ENCODE peak calls at places on chromosomes 16 and 17, in seven cellular contexts. W is PC-9, C is GM23338, R is PC-3, B is hepatocyte, S is HCT116, L is MM.1S. N is an unnamed sample. For H3K9me2, the result is how much of the 10 kb centered on the place peaks cover.

GRCh38 chr16:10168258-10168657 is 14.0 kb downstream of the GRIN2A start:
- DNase-seq in W (no peak), C (no peak), R (peak), B (no peak), S (no peak), L (no peak), N (peak)

GRCh38 chr17:47763913-47764582 is 31.0 kb downstream of the TBX21 start:
- DNase-seq in W (no peak), C (no peak), R (peak), B (no peak), S (no peak), L (no peak), N (peak)

GRCh38 chr17:12422632-12423031 is 243.1 kb upstream of the MYOCD start:
- DNase-seq in W (no peak), C (no peak), R (no peak), B (no peak), S (no peak), L (no peak), N (no peak)

GRCh38 chr17:44971776-44972483 is 3.8 kb upstream of the C1QL1 start:
- DNase-seq in W (no peak), C (peak), R (no peak), B (no peak), S (no peak), L (no peak), N (peak)

GRCh38 chr16:85396879-85397871 is 215.9 kb upstream of the GSE1 start:
- DNase-seq in W (peak), C (peak), R (no peak), B (peak), S (no peak), L (no peak), N (no peak)

GRCh38 chr16:69338557-69339288 is 641 bp downstream of the COG8 start:
- DNase-seq in W (no peak), C (no peak), R (no peak), B (no peak), S (no peak), L (peak), N (no peak)

GRCh38 chr16:59905628-59906027 is 1171.5 kb upstream of the GOT2 start:
- DNase-seq in W (no peak), C (no peak), R (peak), B (no peak), S (no peak), L (no peak), N (peak)

GRCh38 chr16:51500306-51500705 is 349.2 kb upstream of the SALL1 start:
- DNase-seq in W (no peak), C (no peak), R (no peak), B (no peak), S (no peak), L (no peak), N (peak)

GRCh38 chr16:24978370-24978914 is 36.7 kb downstream of the ARHGAP17 start:
- DNase-seq in W (no peak), C (no peak), R (no peak), B (no peak), S (no peak), L (no peak), N (peak)

GRCh38 chr17:79622201-79622601 is 11.3 kb upstream of the RBFOX3 start:
- DNase-seq in W (no peak), C (no peak), R (no peak), B (no peak), S (no peak), L (no peak), N (no peak)

GRCh38 chr17:36608794-36609497 is 7.6 kb downstream of the MRM1 start:
- DNase-seq in W (no peak), C (peak), R (peak), B (peak), S (peak), L (peak), N (peak)

GRCh38 chr17:4003501-4004421 is 39.5 kb upstream of the ATP2A3 start:
- DNase-seq in W (no peak), C (peak), R (no peak), B (peak), S (no peak), L (no peak), N (peak)

GRCh38 chr17:36703860-36704266 is 102.5 kb downstream of the MRM1 start:
- DNase-seq in W (peak), C (peak), R (peak), B (peak), S (no peak), L (peak), N (peak)

GRCh38 chr16:55668337-55669281 is 12.8 kb downstream of the SLC6A2 start:
- DNase-seq in W (peak), C (peak), R (peak), B (no peak), S (no peak), L (no peak), N (peak)

GRCh38 chr16:28291651-28292626 is at the start of gene SBK1:
- DNase-seq in W (peak), C (peak), R (peak), B (peak), S (peak), L (peak), N (peak)

GRCh38 chr17:74968361-74968780 is 4.2 kb downstream of the HID1 start:
- DNase-seq in W (peak), C (no peak), R (peak), B (no peak), S (no peak), L (no peak), N (no peak)

GRCh38 chr16:49651226-49651625 is 204.7 kb downstream of the ZNF423 start:
- DNase-seq in W (no peak), C (no peak), R (no peak), B (no peak), S (no peak), L (no peak), N (no peak)

GRCh38 chr17:40810505-40810904 is 10.7 kb upstream of the KRT28 start:
- DNase-seq in W (peak), C (no peak), R (peak), B (no peak), S (no peak), L (no peak), N (no peak)

GRCh38 chr17:55295411-55296170 is 30.8 kb downstream of the HLF start:
- DNase-seq in W (peak), C (peak), R (peak), B (peak), S (peak), L (peak), N (peak)

GRCh38 chr17:79565606-79566250 is 45.1 kb downstream of the RBFOX3 start:
- DNase-seq in W (no peak), C (no peak), R (no peak), B (no peak), S (no peak), L (no peak), N (no peak)

GRCh38 chr17:50923611-50924010 is 57.5 kb upstream of the TOB1 start:
- DNase-seq in W (no peak), C (no peak), R (no peak), B (no peak), S (no peak), L (no peak), N (no peak)

GRCh38 chr17:74059471-74059870 is 144.0 kb upstream of the RPL38 start:
- DNase-seq in W (no peak), C (no peak), R (no peak), B (no peak), S (no peak), L (no peak), N (no peak)

GRCh38 chr17:71792966-71793365 is 327.9 kb upstream of the SOX9 start:
- DNase-seq in W (no peak), C (peak), R (peak), B (no peak), S (no peak), L (no peak), N (peak)

GRCh38 chr17:205817-206216 is 24.4 kb upstream of the DOC2B start:
- DNase-seq in W (no peak), C (no peak), R (no peak), B (no peak), S (no peak), L (no peak), N (no peak)

GRCh38 chr17:32523827-32524552 is 37.2 kb downstream of the CDK5R1 start:
- DNase-seq in W (no peak), C (no peak), R (no peak), B (no peak), S (no peak), L (peak), N (no peak)

GRCh38 chr16:8088820-8089338 is 501.4 kb downstream of the TMEM114 start:
- DNase-seq in W (no peak), C (no peak), R (no peak), B (no peak), S (no peak), L (no peak), N (no peak)

DNA sequence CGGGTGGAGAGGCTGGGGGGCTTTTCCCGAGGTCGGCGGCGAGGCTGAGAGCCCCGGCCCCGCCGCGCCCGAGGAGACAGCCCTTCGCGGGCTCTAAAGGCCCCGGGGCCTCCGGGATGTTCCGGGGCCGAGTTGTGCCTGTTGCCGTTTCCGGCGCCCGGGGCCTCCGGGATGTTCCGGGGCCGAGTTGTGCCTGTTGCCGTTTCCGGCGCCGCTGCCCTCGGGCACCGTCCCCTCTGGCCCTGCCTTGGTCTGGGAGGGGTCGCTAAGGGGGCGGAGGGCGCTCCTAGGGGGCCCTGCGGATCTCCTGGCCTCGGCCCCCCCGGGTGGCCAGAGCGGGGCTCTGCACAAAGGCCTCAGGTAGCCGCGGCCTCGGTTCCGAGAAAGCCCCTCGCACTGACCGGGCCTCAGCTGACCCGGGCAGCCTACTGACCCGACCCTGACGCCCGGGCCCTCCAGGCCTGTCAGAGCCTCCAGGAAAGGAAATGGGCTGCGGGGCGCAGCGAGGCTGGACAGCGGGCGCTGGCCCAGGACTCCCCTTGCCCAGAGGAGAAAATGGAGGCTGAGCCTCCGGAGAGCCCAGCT is 24.2 kb downstream of the ACTG1 start:
- DNase-seq in W (no peak), C (peak), R (no peak), B (no peak), S (no peak), L (no peak), N (peak)
- TF ChIP-seq EZH2 in W (no peak), C (no peak), R (no peak), B (no peak), S (no peak), L (no peak), N (no peak)

GRCh38 chr16:30088832-30089624 is 2.7 kb downstream of the TBX6 start:
- DNase-seq in W (no peak), C (no peak), R (no peak), B (no peak), S (no peak), L (no peak), N (no peak)

GRCh38 chr16:30090607-30091332 is 954 bp downstream of the TBX6 start:
- DNase-seq in W (no peak), C (no peak), R (no peak), B (no peak), S (no peak), L (no peak), N (no peak)

GRCh38 chr16:30094541-30095165 is 1.4 kb downstream of the YPEL3 start:
- DNase-seq in W (no peak), C (no peak), R (no peak), B (no peak), S (no peak), L (no peak), N (no peak)

GRCh38 chr16:30092373-30093010 is 768 bp upstream of the TBX6 start:
- DNase-seq in W (peak), C (peak), R (peak), B (peak), S (peak), L (peak), N (peak)

GRCh38 chr16:30091474-30092372 is at the start of gene TBX6:
- DNase-seq in W (peak), C (peak), R (peak), B (peak), S (peak), L (peak), N (peak)
- H3K4me3 ChIP-seq in W (peak), C (peak), R (peak), B (peak), S (peak), L (peak), N (peak)

DNA sequence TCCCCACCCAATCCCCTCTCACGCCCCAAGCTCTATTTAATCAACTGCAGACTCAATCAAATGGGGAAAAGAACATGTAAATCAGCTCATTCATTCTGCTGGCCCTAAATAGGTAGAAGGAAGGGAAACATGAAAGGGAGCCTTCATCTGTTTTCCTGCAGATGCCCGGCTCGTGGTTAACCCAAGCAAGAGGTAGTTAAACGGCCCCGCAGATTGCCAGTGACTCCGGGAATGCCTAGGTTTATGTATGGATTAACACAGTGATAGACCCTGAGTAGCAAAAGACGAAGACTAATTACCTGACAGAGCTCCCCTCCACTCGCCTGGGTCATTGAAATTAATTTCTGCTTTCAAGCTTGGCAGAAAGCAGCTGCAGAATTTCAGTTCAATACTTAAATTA is 542.0 kb downstream of the WWOX start:
- DNase-seq in W (no peak), C (peak), R (no peak), B (no peak), S (no peak), L (no peak), N (no peak)
- H3K9me2 ChIP-seq in W (under half), C (under half), R (under half), B (under half), S (under half), L (under half), N (under half)

DNA sequence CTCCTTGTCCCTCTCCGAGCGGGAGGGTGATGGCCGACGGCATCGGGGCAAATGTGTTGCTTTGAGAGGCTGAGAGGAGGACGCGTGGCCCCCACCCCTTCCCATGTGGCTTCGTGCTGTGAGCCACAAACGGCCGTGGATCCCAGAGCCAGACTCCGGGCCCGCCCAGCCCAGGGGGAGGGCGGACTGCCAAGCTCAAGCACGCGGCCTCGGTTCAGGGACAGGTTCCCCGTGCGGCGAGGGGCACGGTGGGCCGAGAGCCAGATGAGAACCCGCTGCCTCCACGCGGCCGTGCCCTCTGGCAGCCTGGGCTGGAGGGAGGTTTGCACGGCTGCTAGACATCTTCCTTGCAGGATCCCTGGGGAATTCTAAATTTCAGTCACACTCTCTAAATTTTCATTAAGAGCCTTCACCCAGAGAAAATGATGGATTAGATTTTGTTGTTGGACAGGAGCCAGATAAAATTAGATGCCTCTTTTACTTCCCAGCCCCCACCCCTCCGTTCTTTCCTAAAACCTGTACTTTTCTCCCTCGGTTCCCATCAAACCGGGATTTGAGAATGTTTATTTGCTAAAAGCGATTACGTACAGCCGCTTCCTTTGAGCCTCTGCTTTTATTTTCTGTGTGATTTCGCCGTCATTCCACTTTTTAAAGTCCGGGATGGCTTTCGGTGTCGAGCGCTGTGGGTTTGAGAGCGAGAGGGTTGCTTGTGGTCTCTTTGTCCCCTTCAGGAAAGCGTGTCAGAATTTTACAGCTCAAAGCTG is 24.9 kb upstream of the GNG13 start:
- DNase-seq in W (no peak), C (no peak), R (no peak), B (peak), S (no peak), L (no peak), N (peak)
- TF ChIP-seq EZH2 in W (peak), C (no peak), R (no peak), B (no peak), S (no peak), L (no peak), N (peak)

DNA sequence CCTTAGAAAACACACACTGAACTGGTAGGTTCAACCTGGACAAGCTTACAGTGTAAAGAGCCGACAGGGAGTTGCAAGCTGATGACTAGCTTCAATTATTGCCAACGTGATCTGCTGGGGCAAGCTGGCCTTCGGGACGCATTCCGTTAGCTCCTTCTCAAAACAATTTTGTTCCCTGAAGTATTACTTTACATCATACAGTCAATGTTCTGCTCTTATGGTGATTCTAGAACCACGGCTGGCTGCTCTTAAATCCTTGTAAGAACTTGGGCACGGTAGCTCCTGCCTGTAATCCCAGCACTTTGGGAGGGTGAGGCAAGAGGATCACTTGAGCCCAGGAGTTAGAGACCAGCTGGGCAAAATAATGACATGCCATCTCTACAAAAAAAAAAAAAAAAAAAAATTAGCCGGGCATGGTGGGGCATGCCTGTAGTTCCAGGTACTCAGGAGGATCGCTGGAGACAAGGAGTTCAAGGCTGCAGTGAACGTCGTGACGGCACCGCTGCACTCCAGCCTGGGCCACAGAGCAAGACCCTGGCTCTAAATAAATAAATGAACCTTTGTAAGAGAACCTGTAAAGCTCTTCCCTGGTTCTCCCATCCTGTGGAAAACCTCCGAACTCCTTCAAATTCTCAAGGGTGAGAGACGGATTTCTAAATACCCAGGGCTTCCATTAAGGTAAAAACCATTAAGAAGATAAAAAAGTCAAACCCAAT is 2.0 kb downstream of the CDIP1 start:
- DNase-seq in W (no peak), C (no peak), R (no peak), B (no peak), S (no peak), L (no peak), N (no peak)
- H3K4me3 ChIP-seq in W (no peak), C (peak), R (no peak), B (no peak), S (no peak), L (peak), N (no peak)

GRCh38 chr16:57423152-57423551 is 18.6 kb downstream of the CCL17 start:
- DNase-seq in W (no peak), C (no peak), R (no peak), B (no peak), S (no peak), L (no peak), N (no peak)
- H3K9me2 ChIP-seq in W (under half), C (under half), R (under half), B (under half), S (under half), L (under half), N (under half)

GRCh38 chr17:81399481-81400153 is 4.4 kb downstream of the BAHCC1 start:
- DNase-seq in W (no peak), C (peak), R (peak), B (no peak), S (no peak), L (no peak), N (peak)
- TF ChIP-seq EZH2 in W (no peak), C (no peak), R (no peak), B (no peak), S (no peak), L (no peak), N (no peak)

GRCh38 chr17:31489295-31490018 is 98.0 kb downstream of the RAB11FIP4 start:
- DNase-seq in W (peak), C (peak), R (peak), B (peak), S (peak), L (no peak), N (no peak)
- H3K4me3 ChIP-seq in W (peak), C (peak), R (peak), B (peak), S (peak), L (peak), N (no peak)

DNA sequence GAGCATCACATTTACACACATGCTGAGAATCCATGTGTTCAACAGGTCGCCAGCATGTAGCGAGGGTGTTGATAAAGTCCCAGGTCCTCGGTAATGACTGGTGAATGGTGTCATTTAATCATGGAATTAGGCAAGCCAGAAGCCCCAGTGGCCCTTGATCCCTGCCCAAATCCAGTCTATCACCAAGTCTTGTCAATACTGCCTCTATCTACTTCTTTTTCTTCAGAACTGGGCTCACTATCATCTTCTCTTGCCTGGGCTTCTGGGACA is 31.3 kb upstream of the MED13 start:
- DNase-seq in W (no peak), C (no peak), R (no peak), B (no peak), S (no peak), L (no peak), N (no peak)
- H3K9me2 ChIP-seq in W (under half), C (under half), R (under half), B (under half), S (under half), L (under half), N (under half)

N was measured in GM23248.